ENCODE peak calls at places on chromosomes 1 and 21, in eight cellular contexts. U is GM23248, H is aorta, M is SJSA1, P is ovary, E is fibroblast of villous mesenchyme, G is osteoblast, R is AG04450. C is an unnamed sample.

GRCh38 chr1:36874271-36875017 is 159.9 kb downstream of the GRIK3 start:
- DNase-seq in H (peak), M (no peak), U (no peak), E (no peak), G (peak), P (no peak), R (no peak), C (no peak)

GRCh38 chr1:93629101-93630059 is 52.3 kb downstream of the BCAR3 start:
- DNase-seq in M (peak), E (peak), P (no peak), R (peak), G (no peak), U (peak), H (no peak), C (no peak)

GRCh38 chr1:22900451-22900850 is 72.2 kb downstream of the LACTBL1 start:
- DNase-seq in G (no peak), H (no peak), P (no peak), R (no peak), M (no peak), U (no peak), E (no peak), C (no peak)

GRCh38 chr1:36182734-36183133 is 26.8 kb downstream of the MAP7D1 start:
- DNase-seq in U (no peak), E (no peak), R (no peak), H (no peak), G (peak), P (no peak), M (no peak), C (no peak)

GRCh38 chr1:55869050-55869449 is 653.9 kb upstream of the USP24 start:
- DNase-seq in U (peak), H (peak), R (no peak), E (no peak), P (no peak), G (peak), M (peak), C (peak)

GRCh38 chr1:226809785-226810571 is 60.4 kb upstream of the PSEN2 start:
- DNase-seq in H (no peak), G (no peak), P (no peak), E (no peak), M (no peak), U (peak), R (no peak), C (no peak)

GRCh38 chr21:15775981-15776380 is 46.2 kb downstream of the USP25 start:
- DNase-seq in E (peak), P (no peak), R (peak), H (no peak), M (no peak), G (peak), U (peak), C (no peak)

GRCh38 chr1:207060596-207060995 is 7.5 kb downstream of the PFKFB2 start:
- DNase-seq in R (no peak), M (no peak), E (no peak), H (no peak), G (no peak), U (no peak), P (no peak), C (no peak)

GRCh38 chr1:59570524-59570923 is 244.2 kb upstream of the HOOK1 start:
- DNase-seq in R (no peak), E (peak), U (no peak), G (no peak), H (no peak), M (no peak), P (no peak), C (no peak)
- H3K4me3 ChIP-seq in R (no peak), E (no peak), U (no peak), G (no peak), H (no peak), M (no peak), P (no peak), C (no peak)

GRCh38 chr1:27575861-27576331 is 28.0 kb downstream of the AHDC1 start:
- DNase-seq in E (peak), P (peak), G (peak), H (peak), R (no peak), U (peak), M (no peak), C (peak)
- H3K4me3 ChIP-seq in E (peak), P (peak), G (peak), H (peak), R (peak), U (peak), M (peak), C (peak)

GRCh38 chr1:219265026-219265515 is 91.4 kb downstream of the LYPLAL1 start:
- DNase-seq in P (no peak), R (no peak), M (no peak), H (no peak), G (no peak), U (peak), E (no peak), C (no peak)
- H3K4me3 ChIP-seq in P (no peak), R (no peak), M (no peak), H (no peak), G (no peak), U (no peak), E (no peak), C (no peak)

DNA sequence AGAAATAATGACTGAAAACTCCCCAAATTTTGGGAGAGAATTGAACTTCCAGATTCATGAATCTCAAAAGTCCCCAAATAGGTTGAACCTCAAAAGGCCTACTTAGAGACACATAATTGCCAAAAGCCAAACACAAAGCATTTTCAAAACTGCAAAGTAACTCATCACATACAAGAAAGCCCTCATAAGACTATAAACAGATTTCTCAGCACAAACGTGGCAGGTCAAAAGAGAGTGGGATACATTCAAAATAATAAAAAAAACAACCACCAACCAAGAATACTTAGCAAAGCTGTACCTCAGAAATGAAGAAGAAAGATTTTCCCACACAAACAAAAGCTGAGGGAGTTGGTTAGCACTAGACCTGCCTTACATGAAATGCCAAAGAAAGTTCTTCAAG is 57.9 kb downstream of the CCN1 start:
- DNase-seq in G (no peak), E (no peak), R (no peak), U (no peak), P (no peak), H (no peak), M (no peak), C (no peak)
- H3K4me3 ChIP-seq in G (no peak), E (no peak), R (no peak), U (no peak), P (no peak), H (no peak), M (no peak), C (no peak)

DNA sequence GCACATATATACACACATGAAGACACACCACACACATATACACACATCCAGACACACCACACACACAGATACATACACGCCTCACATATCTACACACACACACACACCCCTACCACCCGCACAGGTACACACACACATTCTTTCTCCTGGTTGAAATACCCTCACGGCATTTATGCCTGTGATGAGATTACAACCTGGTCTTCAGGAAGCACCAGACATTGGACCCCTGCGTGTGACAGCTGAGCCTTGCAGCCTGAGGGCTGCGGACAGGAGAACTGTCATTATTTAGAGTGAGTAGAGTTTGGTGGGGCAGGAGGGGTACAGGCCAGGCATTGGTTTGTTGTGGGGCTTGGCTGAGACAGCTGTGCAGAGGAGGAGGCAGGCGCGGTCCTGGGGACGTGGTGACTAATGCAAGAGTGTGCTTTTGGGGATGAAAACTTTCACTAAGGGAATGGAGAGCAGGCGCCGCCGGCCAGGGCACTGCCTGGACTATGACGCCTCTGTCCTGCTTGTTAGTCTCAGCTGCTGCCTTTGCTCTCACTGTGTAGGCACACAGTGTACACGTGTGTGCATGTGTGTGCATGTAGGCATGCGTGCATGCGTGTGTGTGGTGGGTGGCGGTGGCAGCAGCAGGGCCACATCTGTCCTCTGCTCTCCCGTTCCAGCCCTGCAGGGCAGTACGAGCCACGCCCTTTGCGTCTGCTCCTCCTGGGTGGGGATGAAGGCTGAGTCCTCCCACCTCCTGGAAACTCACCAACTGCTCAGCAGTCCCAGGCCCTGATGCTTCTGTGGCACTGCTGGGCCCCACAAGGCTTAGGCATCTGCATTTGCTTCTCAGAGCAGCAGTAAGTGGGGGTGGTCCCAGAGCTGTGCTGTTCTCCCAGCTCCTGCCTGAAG is 57.6 kb downstream of the SPSB1 start:
- DNase-seq in P (no peak), U (peak), H (peak), R (no peak), M (peak), E (peak), G (peak), C (peak)
- H3K4me3 ChIP-seq in P (no peak), U (peak), H (no peak), R (no peak), M (no peak), E (peak), G (no peak), C (no peak)

GRCh38 chr1:145992502-145992936 is 3.9 kb downstream of the TXNIP start:
- DNase-seq in E (no peak), G (no peak), R (no peak), P (no peak), H (no peak), U (no peak), M (no peak), C (no peak)
- H3K4me3 ChIP-seq in E (peak), G (peak), R (no peak), P (peak), H (no peak), U (peak), M (no peak), C (peak)

GRCh38 chr1:234502785-234503184 is 23.8 kb upstream of the TARBP1 start:
- DNase-seq in H (no peak), G (no peak), U (no peak), R (no peak), E (no peak), P (no peak), M (no peak), C (no peak)

GRCh38 chr1:234497589-234497988 is 18.6 kb upstream of the TARBP1 start:
- DNase-seq in P (no peak), H (no peak), G (no peak), R (no peak), M (no peak), U (no peak), E (peak), C (no peak)

GRCh38 chr1:234500269-234500668 is 21.3 kb upstream of the TARBP1 start:
- DNase-seq in M (no peak), G (no peak), U (peak), E (no peak), R (no peak), H (no peak), P (no peak), C (no peak)

GRCh38 chr1:234498448-234499118 is 19.6 kb upstream of the TARBP1 start:
- DNase-seq in M (no peak), P (no peak), G (no peak), E (no peak), R (no peak), U (no peak), H (no peak), C (no peak)

DNA sequence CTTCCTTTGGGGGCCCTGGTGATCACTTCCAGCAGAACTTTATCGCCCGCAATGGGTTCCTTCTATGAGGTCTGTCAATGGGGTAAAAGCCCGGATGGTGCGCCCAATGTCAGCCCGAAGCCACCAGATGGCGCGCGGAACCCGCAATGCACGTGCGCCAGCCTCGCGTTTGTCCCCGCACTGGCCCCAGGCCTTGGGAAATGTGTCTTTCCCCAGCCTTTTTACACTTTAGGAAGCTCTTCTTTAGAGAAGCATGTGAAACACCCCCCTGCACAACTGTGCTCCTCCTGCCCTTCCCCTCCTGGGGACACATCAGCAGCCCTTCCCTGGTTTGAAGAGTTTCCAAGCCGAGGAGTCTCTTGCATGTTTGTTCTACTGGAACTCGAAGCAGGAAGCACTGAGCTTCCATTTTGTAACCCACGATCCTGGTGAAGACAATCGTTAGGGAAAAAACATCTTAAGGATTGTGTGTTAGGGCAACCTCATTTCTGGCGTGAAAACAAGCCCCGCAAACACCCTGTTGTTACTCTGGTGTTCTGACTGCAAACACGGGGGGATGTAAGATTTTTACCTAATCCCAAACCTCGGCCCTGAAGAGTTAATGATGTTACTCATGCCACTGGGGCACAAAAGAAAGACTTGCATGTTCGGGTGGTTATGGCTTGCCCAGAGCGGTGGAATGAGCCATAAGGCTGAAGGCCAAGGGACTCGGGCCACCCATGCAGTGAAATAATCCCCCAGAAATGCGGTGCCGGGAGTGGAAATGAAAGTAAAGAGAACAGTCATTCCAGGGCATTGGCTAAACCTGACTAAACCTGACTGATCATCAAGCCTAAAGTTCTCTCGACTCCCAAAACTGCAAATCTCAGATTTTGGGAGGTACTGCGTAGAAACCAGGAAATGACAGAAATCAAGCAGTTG is 20.4 kb upstream of the TARBP1 start:
- DNase-seq in H (peak), P (peak), M (peak), U (peak), G (peak), E (peak), R (peak), C (peak)
- H3K4me3 ChIP-seq in H (no peak), P (peak), M (no peak), U (peak), G (peak), E (peak), R (peak), C (peak)

GRCh38 chr1:26694185-26694572 is 1.6 kb upstream of the ARID1A start:
- DNase-seq in R (no peak), G (no peak), H (no peak), U (peak), E (peak), P (no peak), M (no peak), C (no peak)

GRCh38 chr1:26694597-26695416 is 1.0 kb upstream of the ARID1A start:
- DNase-seq in M (peak), H (no peak), E (no peak), R (no peak), G (no peak), P (no peak), U (no peak), C (no peak)

GRCh38 chr1:26696645-26697440 is 1.0 kb downstream of the ARID1A start:
- DNase-seq in E (no peak), H (peak), U (peak), M (peak), P (peak), G (peak), R (no peak), C (peak)

GRCh38 chr1:26696191-26696644 is 403 bp downstream of the ARID1A start:
- DNase-seq in U (no peak), R (no peak), E (no peak), M (no peak), P (peak), H (peak), G (no peak), C (no peak)

DNA sequence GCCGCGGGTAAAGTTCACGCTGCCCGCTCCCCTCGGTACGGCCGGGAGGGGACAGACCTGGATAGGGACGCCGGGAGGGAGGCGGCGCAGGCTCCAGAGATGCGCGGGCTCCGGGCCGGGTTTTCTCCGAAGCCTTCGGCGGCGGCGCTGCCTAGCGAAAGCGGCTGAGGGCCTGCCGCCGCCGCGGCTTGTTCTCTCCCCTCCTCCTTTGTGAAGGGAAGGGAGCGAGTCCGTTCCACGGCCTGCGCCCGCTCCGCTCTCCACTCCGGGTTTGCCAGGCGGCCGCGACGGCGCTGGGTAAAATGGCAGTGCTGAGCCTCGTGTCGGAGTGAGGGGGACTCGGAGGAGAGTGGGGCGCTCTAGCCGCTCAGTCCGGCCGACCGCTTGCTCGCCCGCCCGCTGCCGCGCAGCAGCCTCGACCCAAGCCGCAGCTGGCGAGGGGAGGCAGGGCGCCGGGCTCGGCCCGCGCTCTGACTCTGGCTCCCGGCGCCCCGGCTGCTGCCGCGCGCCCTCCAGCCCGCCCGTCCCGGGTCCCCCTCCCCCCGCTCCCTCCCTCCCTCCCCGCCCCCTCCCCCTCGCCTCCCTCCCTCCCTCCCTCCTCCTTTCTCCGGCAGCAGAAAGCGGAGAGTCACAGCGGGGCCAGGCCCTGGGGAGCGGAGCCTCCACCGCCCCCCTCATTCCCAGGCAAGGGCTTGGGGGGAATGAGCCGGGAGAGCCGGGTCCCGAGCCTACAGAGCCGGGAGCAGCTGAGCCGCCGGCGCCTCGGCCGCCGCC is at the start of gene ARID1A:
- DNase-seq in M (peak), P (peak), U (peak), H (peak), E (peak), G (peak), R (peak), C (peak)
- H3K4me3 ChIP-seq in M (peak), P (peak), U (peak), H (peak), E (peak), G (peak), R (peak), C (peak)

DNA sequence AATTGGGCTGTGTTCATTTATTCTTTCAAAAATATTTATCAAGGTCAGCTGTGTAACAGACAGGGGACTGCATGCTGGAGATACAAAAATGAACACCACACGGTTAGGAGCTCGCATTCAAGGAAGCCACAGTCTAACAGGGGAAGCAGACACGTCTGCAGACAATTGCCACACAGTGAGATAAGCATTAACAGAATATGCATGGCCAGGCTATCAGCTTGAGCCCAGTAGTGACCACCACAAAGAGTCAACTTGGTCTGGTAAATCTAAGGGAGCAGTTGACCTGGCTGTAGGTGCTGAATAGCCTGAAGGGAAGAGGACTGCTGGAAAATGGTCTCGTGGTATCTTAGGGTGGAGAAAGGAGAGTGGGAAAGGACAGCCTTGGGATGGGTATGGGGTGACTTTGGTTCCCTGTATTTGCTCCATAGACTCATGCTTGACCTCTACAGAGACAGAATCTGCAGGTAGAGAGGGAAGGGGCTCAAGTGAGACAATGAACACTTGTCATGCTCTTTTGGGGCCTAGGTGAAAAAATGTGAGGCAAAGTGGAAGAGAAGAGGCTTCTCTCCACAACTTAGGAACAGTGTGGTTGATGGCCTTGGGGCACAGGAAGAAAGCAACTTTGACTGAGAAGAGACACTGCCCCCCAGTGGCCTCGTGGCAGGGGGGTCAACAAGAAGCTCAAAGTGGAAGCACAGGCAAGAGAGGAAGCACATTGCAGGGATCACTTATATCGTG is 7.6 kb upstream of the NPL start:
- DNase-seq in M (peak), U (peak), E (peak), G (peak), R (no peak), H (peak), P (peak), C (peak)
- H3K4me3 ChIP-seq in M (no peak), U (no peak), E (no peak), G (no peak), R (no peak), H (no peak), P (no peak), C (no peak)

GRCh38 chr1:156849151-156849496 is 9.8 kb downstream of the INSRR start:
- DNase-seq in U (no peak), G (peak), R (no peak), H (no peak), E (no peak), P (no peak), M (no peak), C (no peak)
- H3K4me3 ChIP-seq in U (no peak), G (no peak), R (no peak), H (no peak), E (no peak), P (no peak), M (no peak), C (no peak)

C was measured in psoas muscle.